ENCODE peak calls at places on chromosomes 6 and 20, in five cellular contexts. L, I, W, V and G are unnamed samples.

GRCh38 chr6:144372611-144373010 is 87.5 kb downstream of the UTRN start:
- DNase-seq in V (no peak), I (no peak), L (no peak), W (no peak), G (no peak)

GRCh38 chr6:158707120-158707519 is 57.3 kb downstream of the SYTL3 start:
- DNase-seq in I (no peak), V (no peak), L (peak), W (no peak), G (peak)

GRCh38 chr20:5488823-5489222 is 172.1 kb upstream of the PROKR2 start:
- DNase-seq in V (no peak), L (no peak), W (no peak), I (no peak), G (no peak)

GRCh38 chr6:15586528-15586927 is 76.3 kb downstream of the DTNBP1 start:
- DNase-seq in W (no peak), V (no peak), L (no peak), I (no peak), G (no peak)

GRCh38 chr6:137044366-137045220 is at the start of gene IL20RA:
- DNase-seq in W (no peak), V (peak), L (peak), I (no peak), G (no peak)

GRCh38 chr6:1371933-1372332 is 17.4 kb upstream of the FOXF2 start:
- DNase-seq in V (no peak), I (no peak), L (no peak), W (no peak), G (no peak)

GRCh38 chr20:46964299-46965123 is 69.9 kb downstream of the EYA2 start:
- DNase-seq in L (no peak), I (no peak), V (no peak), W (no peak), G (no peak)

GRCh38 chr6:72621243-72622093 is at the start of gene KCNQ5:
- DNase-seq in W (peak), L (peak), V (peak), I (peak), G (no peak)

GRCh38 chr6:141580988-141581387 is 551.7 kb upstream of the GJE1 start:
- DNase-seq in L (peak), W (no peak), V (no peak), I (no peak), G (peak)

GRCh38 chr20:47600967-47601547 is 99.4 kb downstream of the NCOA3 start:
- DNase-seq in I (no peak), L (no peak), V (no peak), W (no peak), G (no peak)